ENCODE peak calls at places on chromosomes 6 and 20, in six cellular contexts. P is KG1, X is ureter, H is natural killer cell, A is mesenchymal stem cell, N is NCI-H460. W is an unnamed sample.

GRCh38 chr6:112149719-112150263 is 62.4 kb downstream of the FAM229B start:
- DNase-seq in P (no peak), X (no peak), H (no peak), A (peak; percentile 78), N (no peak), W (no peak)

GRCh38 chr6:105844275-105844848 is 241.8 kb upstream of the PRDM1 start:
- DNase-seq in P (no peak), X (no peak), H (no peak), A (no peak), N (no peak), W (no peak)

GRCh38 chr6:126550323-126550722 is 210.4 kb downstream of the CENPW start:
- DNase-seq in P (no peak), X (no peak), H (no peak), A (no peak), N (no peak), W (no peak)

GRCh38 chr20:55678126-55678525 is 327.2 kb downstream of the CBLN4 start:
- DNase-seq in P (no peak), X (no peak), H (no peak), A (no peak), N (no peak), W (peak; percentile 71)

GRCh38 chr6:126072172-126072571 is 85.8 kb downstream of the TRMT11 start:
- DNase-seq in P (no peak), X (no peak), H (no peak), A (no peak), N (no peak), W (no peak)

GRCh38 chr20:13400453-13400852 is 179.4 kb downstream of the ISM1 start:
- DNase-seq in P (no peak), X (no peak), H (no peak), A (no peak), N (no peak), W (no peak)

GRCh38 chr6:124434416-124434815 is 527.8 kb upstream of the RNF217 start:
- DNase-seq in P (no peak), X (no peak), H (no peak), A (no peak), N (peak; percentile 67), W (no peak)

GRCh38 chr6:56477241-56477640 is 165.4 kb downstream of the DST start:
- DNase-seq in P (no peak), X (no peak), H (no peak), A (no peak), N (no peak), W (no peak)

GRCh38 chr20:56328861-56329260 is 29.9 kb upstream of the FAM210B start:
- DNase-seq in P (no peak), X (no peak), H (no peak), A (peak; percentile 2), N (no peak), W (no peak)

GRCh38 chr6:26003102-26003694 is 40.6 kb downstream of the TRIM38 start:
- DNase-seq in P (no peak), X (peak; percentile 62), H (peak; percentile 44), A (peak; percentile 71), N (peak; percentile 50), W (peak; percentile 76)

GRCh38 chr20:25364180-25364788 is 26.4 kb downstream of the ABHD12 start:
- DNase-seq in P (no peak), X (no peak), H (no peak), A (no peak), N (no peak), W (no peak)

GRCh38 chr6:119856136-119856535 is 506.6 kb upstream of the MAN1A1 start:
- DNase-seq in P (no peak), X (no peak), H (no peak), A (peak; percentile 9), N (no peak), W (no peak)

GRCh38 chr6:140485740-140486467 is 1111.5 kb upstream of the CITED2 start:
- DNase-seq in P (no peak), X (no peak), H (no peak), A (peak; percentile 79), N (peak; percentile 46), W (no peak)

GRCh38 chr20:61803903-61804804 is 261.5 kb downstream of the TAF4 start:
- DNase-seq in P (no peak), X (no peak), H (no peak), A (no peak), N (no peak), W (no peak)

GRCh38 chr6:16472349-16473069 is 234.1 kb downstream of the GMPR start:
- DNase-seq in P (no peak), X (no peak), H (no peak), A (peak; percentile 75), N (no peak), W (no peak)

GRCh38 chr20:50292324-50293243 is 102.0 kb downstream of the CEBPB start:
- DNase-seq in P (no peak), X (peak; percentile 95), H (no peak), A (peak; percentile 98), N (peak; percentile 90), W (peak; percentile 87)

GRCh38 chr20:38034108-38034649 is 633 bp downstream of the RPRD1B start:
- DNase-seq in P (no peak), X (no peak), H (no peak), A (no peak), N (no peak), W (peak; percentile 35)

GRCh38 chr6:54856137-54856536 is 9.6 kb downstream of the FAM83B start:
- DNase-seq in P (no peak), X (peak; percentile 45), H (no peak), A (no peak), N (no peak), W (peak; percentile 73)

GRCh38 chr6:5279891-5280338 is 18.6 kb downstream of the FARS2 start:
- DNase-seq in P (no peak), X (no peak), H (no peak), A (no peak), N (no peak), W (no peak)

GRCh38 chr6:156870926-156871539 is 93.9 kb downstream of the ARID1B start:
- DNase-seq in P (no peak), X (no peak), H (no peak), A (no peak), N (no peak), W (no peak)

GRCh38 chr6:97160280-97160679 is 122.7 kb downstream of the MMS22L start:
- DNase-seq in P (no peak), X (no peak), H (no peak), A (peak; percentile 4), N (no peak), W (no peak)

GRCh38 chr6:38337819-38338465 is 301.8 kb downstream of the BTBD9 start:
- DNase-seq in P (no peak), X (no peak), H (no peak), A (peak; percentile 83), N (peak; percentile 78), W (no peak)

GRCh38 chr20:62772994-62773858 is 23.0 kb upstream of the MRGBP start:
- DNase-seq in P (no peak), X (no peak), H (no peak), A (no peak), N (no peak), W (no peak)

GRCh38 chr6:145838305-145838704 is 23.7 kb upstream of the FBXO30 start:
- DNase-seq in P (no peak), X (no peak), H (no peak), A (no peak), N (no peak), W (no peak)

GRCh38 chr6:77133031-77133430 is 330.3 kb downstream of the HTR1B start:
- DNase-seq in P (no peak), X (no peak), H (no peak), A (no peak), N (no peak), W (no peak)

GRCh38 chr20:6299451-6299850 is 176.6 kb upstream of the FERMT1 start:
- DNase-seq in P (no peak), X (no peak), H (no peak), A (peak; percentile 28), N (no peak), W (no peak)

GRCh38 chr20:56522311-56522710 is 2.2 kb upstream of the FAM209A start:
- DNase-seq in P (no peak), X (no peak), H (no peak), A (no peak), N (no peak), W (no peak)

GRCh38 chr6:51775942-51776860 is 311.2 kb downstream of the PKHD1 start:
- DNase-seq in P (no peak), X (no peak), H (no peak), A (no peak), N (no peak), W (no peak)

GRCh38 chr20:38581013-38581412 is at the start of gene ADIG:
- DNase-seq in P (no peak), X (no peak), H (no peak), A (no peak), N (no peak), W (no peak)

GRCh38 chr6:111922454-111923297 is 49.4 kb upstream of the FYN start:
- DNase-seq in P (no peak), X (no peak), H (no peak), A (peak; percentile 40), N (no peak), W (no peak)

GRCh38 chr6:170162011-170162770 is 128.7 kb downstream of the DLL1 start:
- DNase-seq in P (no peak), X (no peak), H (no peak), A (no peak), N (no peak), W (no peak)

GRCh38 chr20:1827974-1828785 is 67.0 kb upstream of the SIRPA start:
- DNase-seq in P (no peak), X (no peak), H (no peak), A (no peak), N (peak; percentile 17), W (peak; percentile 83)

GRCh38 chr6:129525055-129525454 is 184.9 kb downstream of the ARHGAP18 start:
- DNase-seq in P (no peak), X (no peak), H (no peak), A (no peak), N (no peak), W (no peak)

GRCh38 chr6:142537612-142538478 is 236.0 kb downstream of the ADGRG6 start:
- DNase-seq in P (peak; percentile 2), X (no peak), H (no peak), A (no peak), N (peak; percentile 14), W (no peak)

GRCh38 chr6:42264146-42264851 is 46.6 kb upstream of the MRPS10 start:
- DNase-seq in P (no peak), X (no peak), H (no peak), A (no peak), N (no peak), W (no peak)

W was measured in colonic mucosa.